ENCODE peak calls at places on chromosomes 7 and 10, in six cellular contexts. C is progenitor cell of endocrine pancreas, G is HEK293T, L is NCI-H774, A is NCI-H1436, D is psoas muscle. F is an unnamed sample.

GRCh38 chr7:102425639-102426267 is 7.6 kb upstream of the ORAI2 start:
- DNase-seq in C (no peak), G (no peak), L (no peak), A (no peak), D (peak), F (no peak)

GRCh38 chr7:120218702-120219101 is 54.3 kb upstream of the KCND2 start:
- DNase-seq in C (no peak), G (no peak), L (no peak), A (no peak), D (peak), F (no peak)

GRCh38 chr7:74254858-74255379 is 720 bp upstream of the RFC2 start:
- DNase-seq in C (no peak), G (no peak), L (no peak), A (no peak), D (no peak), F (no peak)

GRCh38 chr10:132939957-132940790 is 2.2 kb downstream of the CFAP46 start:
- DNase-seq in C (peak), G (peak), L (no peak), A (peak), D (peak), F (peak)

GRCh38 chr10:474406-474805 is 215.1 kb downstream of the DIP2C start:
- DNase-seq in C (no peak), G (no peak), L (no peak), A (no peak), D (no peak), F (no peak)

GRCh38 chr7:107118109-107118900 is 50.5 kb upstream of the HBP1 start:
- DNase-seq in C (no peak), G (no peak), L (no peak), A (no peak), D (no peak), F (no peak)

GRCh38 chr10:122495406-122496340 is 34.3 kb downstream of the HTRA1 start:
- DNase-seq in C (no peak), G (no peak), L (no peak), A (no peak), D (peak), F (no peak)

GRCh38 chr7:64183126-64183742 is 23.8 kb upstream of the ZNF735 start:
- DNase-seq in C (no peak), G (peak), L (peak), A (no peak), D (peak), F (no peak)

GRCh38 chr10:104246981-104247380 is 7.7 kb upstream of the GSTO1 start:
- DNase-seq in C (no peak), G (no peak), L (no peak), A (no peak), D (no peak), F (no peak)

GRCh38 chr7:137791947-137792346 is 54.8 kb downstream of the DGKI start:
- DNase-seq in C (no peak), G (no peak), L (no peak), A (no peak), D (no peak), F (no peak)

GRCh38 chr7:135320277-135320676 is 86.6 kb downstream of the STRA8 start:
- DNase-seq in C (no peak), G (no peak), L (peak), A (no peak), D (peak), F (no peak)

GRCh38 chr7:151455690-151456089 is 15.7 kb upstream of the CRYGN start:
- DNase-seq in C (no peak), G (no peak), L (no peak), A (no peak), D (no peak), F (no peak)

GRCh38 chr7:14197280-14197679 is 207.8 kb upstream of the ETV1 start:
- DNase-seq in C (no peak), G (no peak), L (no peak), A (no peak), D (no peak), F (no peak)

GRCh38 chr7:108080094-108080656 is 50.0 kb downstream of the LAMB4 start:
- DNase-seq in C (no peak), G (no peak), L (no peak), A (no peak), D (no peak), F (no peak)

GRCh38 chr10:43386981-43387677 is 15.7 kb downstream of the FXYD4 start:
- DNase-seq in C (no peak), G (no peak), L (no peak), A (no peak), D (no peak), F (no peak)

GRCh38 chr10:49552277-49552676 is 13.4 kb upstream of the ERCC6 start:
- DNase-seq in C (no peak), G (no peak), L (no peak), A (no peak), D (no peak), F (no peak)

F was measured in HuH-7.5.